ENCODE peak calls at places on chromosomes 2 and 18, in seven cellular contexts. K is stimulated activated CD4-positive, alpha-beta T cell treated with anti-CD3 and anti-CD28 coated beads, TNF-alpha, amount 100 ng/mL, for 24 hours; N is heart right ventricle; U is hepatic stellate cell; F is mucosa of gallbladder; Y is caudate nucleus; X is IMR-90. O is an unnamed sample.

GRCh38 chr18:52319423-52319822 is 20.6 kb upstream of the DCC start:
- DNase-seq in K (no peak), N (no peak), U (no peak), F (no peak), Y (no peak), X (no peak), O (no peak)

GRCh38 chr2:30964334-30964733 is 157.1 kb upstream of the CAPN13 start:
- DNase-seq in K (no peak), N (no peak), U (no peak), F (no peak), Y (no peak), X (no peak), O (no peak)

GRCh38 chr2:179376881-179377280 is 112.2 kb upstream of the SESTD1 start:
- DNase-seq in K (no peak), N (no peak), U (no peak), F (no peak), Y (no peak), X (peak), O (no peak)

GRCh38 chr2:7674606-7675005 is 757.4 kb downstream of the RNF144A start:
- DNase-seq in K (no peak), N (no peak), U (no peak), F (no peak), Y (no peak), X (no peak), O (no peak)

GRCh38 chr2:237253046-237253723 is 160.8 kb downstream of the COL6A3 start:
- DNase-seq in K (no peak), N (no peak), U (no peak), F (no peak), Y (no peak), X (no peak), O (no peak)

GRCh38 chr2:68857446-68857845 is 13.8 kb downstream of the BMP10 start:
- DNase-seq in K (no peak), N (no peak), U (no peak), F (no peak), Y (no peak), X (no peak), O (no peak)

GRCh38 chr2:68837164-68837860 is 33.9 kb downstream of the BMP10 start:
- DNase-seq in K (peak), N (peak), U (no peak), F (peak), Y (no peak), X (peak), O (no peak)

GRCh38 chr18:79947054-79947755 is 4.2 kb downstream of the SLC66A2 start:
- DNase-seq in K (no peak), N (no peak), U (no peak), F (no peak), Y (no peak), X (peak), O (no peak)

GRCh38 chr2:32910883-32911598 is 35.7 kb upstream of the LTBP1 start:
- DNase-seq in K (no peak), N (no peak), U (no peak), F (no peak), Y (no peak), X (no peak), O (no peak)

GRCh38 chr2:75429036-75429435 is 131.7 kb downstream of the EVA1A start:
- DNase-seq in K (no peak), N (no peak), U (no peak), F (no peak), Y (no peak), X (no peak), O (no peak)

GRCh38 chr2:28345619-28346018 is 47.0 kb upstream of the FOSL2 start:
- DNase-seq in K (no peak), N (no peak), U (no peak), F (no peak), Y (no peak), X (no peak), O (no peak)

GRCh38 chr2:108535380-108535677 is 1.1 kb downstream of the LIMS1 start:
- DNase-seq in K (no peak), N (no peak), U (no peak), F (no peak), Y (no peak), X (no peak), O (no peak)

GRCh38 chr2:28638102-28638501 is 113.5 kb upstream of the PPP1CB start:
- DNase-seq in K (no peak), N (no peak), U (no peak), F (no peak), Y (no peak), X (no peak), O (no peak)

GRCh38 chr2:234672498-234673150 is 175.7 kb upstream of the ARL4C start:
- DNase-seq in K (no peak), N (no peak), U (no peak), F (no peak), Y (no peak), X (no peak), O (no peak)

GRCh38 chr2:170221317-170222288 is 43.7 kb downstream of the MYO3B start:
- DNase-seq in K (no peak), N (no peak), U (no peak), F (no peak), Y (no peak), X (peak), O (peak)

GRCh38 chr2:233426619-233427342 is 72.5 kb downstream of the DGKD start:
- DNase-seq in K (peak), N (no peak), U (no peak), F (no peak), Y (no peak), X (peak), O (no peak)

GRCh38 chr2:33298233-33298632 is 178.2 kb upstream of the RASGRP3 start:
- DNase-seq in K (no peak), N (no peak), U (peak), F (no peak), Y (no peak), X (peak), O (no peak)

GRCh38 chr2:60706021-60706420 is 50.0 kb upstream of the PAPOLG start:
- DNase-seq in K (no peak), N (no peak), U (no peak), F (no peak), Y (no peak), X (peak), O (no peak)

GRCh38 chr18:41767960-41768359 is 187.1 kb upstream of the PIK3C3 start:
- DNase-seq in K (no peak), N (no peak), U (no peak), F (peak), Y (no peak), X (peak), O (no peak)

GRCh38 chr2:98607104-98607503 is 1.2 kb downstream of the COA5 start:
- DNase-seq in K (no peak), N (no peak), U (no peak), F (no peak), Y (no peak), X (no peak), O (no peak)

GRCh38 chr2:217835931-217836881 is 166.6 kb downstream of the TNS1 start:
- DNase-seq in K (no peak), N (peak), U (peak), F (peak), Y (no peak), X (peak), O (no peak)

GRCh38 chr18:57437782-57438668 is 2.9 kb downstream of the ONECUT2 start:
- DNase-seq in K (peak), N (no peak), U (peak), F (no peak), Y (peak), X (peak), O (peak)

GRCh38 chr2:200482194-200482593 is 27.7 kb downstream of the KCTD18 start:
- DNase-seq in K (no peak), N (no peak), U (no peak), F (no peak), Y (no peak), X (no peak), O (no peak)

GRCh38 chr18:35585608-35586007 is 4.1 kb downstream of the GALNT1 start:
- DNase-seq in K (no peak), N (no peak), U (no peak), F (no peak), Y (no peak), X (no peak), O (no peak)

GRCh38 chr2:110777531-110778311 is 45.3 kb downstream of the ACOXL start:
- DNase-seq in K (no peak), N (no peak), U (no peak), F (no peak), Y (no peak), X (no peak), O (no peak)

GRCh38 chr2:83234291-83234690 is 1224.8 kb downstream of the SUCLG1 start:
- DNase-seq in K (no peak), N (no peak), U (no peak), F (no peak), Y (no peak), X (no peak), O (no peak)

GRCh38 chr2:236748801-236749200 is 179.2 kb downstream of the ACKR3 start:
- DNase-seq in K (no peak), N (peak), U (no peak), F (no peak), Y (no peak), X (no peak), O (no peak)

GRCh38 chr2:216735661-216736060 is 40.3 kb upstream of the IGFBP5 start:
- DNase-seq in K (no peak), N (no peak), U (no peak), F (no peak), Y (no peak), X (no peak), O (no peak)

GRCh38 chr2:223856584-223856983 is 19.2 kb upstream of the AP1S3 start:
- DNase-seq in K (no peak), N (no peak), U (no peak), F (no peak), Y (no peak), X (no peak), O (no peak)

GRCh38 chr18:79507076-79507545 is 111.4 kb downstream of the NFATC1 start:
- DNase-seq in K (no peak), N (peak), U (peak), F (no peak), Y (peak), X (no peak), O (no peak)

GRCh38 chr18:9304388-9305070 is 30.0 kb upstream of the TWSG1 start:
- DNase-seq in K (no peak), N (no peak), U (no peak), F (no peak), Y (no peak), X (no peak), O (no peak)

GRCh38 chr2:98867539-98868309 is 68.3 kb downstream of the CRACDL start:
- DNase-seq in K (no peak), N (no peak), U (no peak), F (no peak), Y (no peak), X (peak), O (no peak)

GRCh38 chr18:78696698-78697435 is 282.8 kb upstream of the SALL3 start:
- DNase-seq in K (no peak), N (no peak), U (no peak), F (no peak), Y (no peak), X (no peak), O (no peak)

GRCh38 chr18:48354746-48355260 is 54.4 kb downstream of the ZBTB7C start:
- DNase-seq in K (no peak), N (no peak), U (no peak), F (no peak), Y (no peak), X (no peak), O (no peak)

GRCh38 chr18:63421514-63421913 is 762 bp downstream of the VPS4B start:
- DNase-seq in K (no peak), N (no peak), U (no peak), F (no peak), Y (no peak), X (no peak), O (no peak)

GRCh38 chr2:30234180-30234971 is 3.0 kb downstream of the LBH start:
- DNase-seq in K (peak), N (no peak), U (peak), F (peak), Y (no peak), X (peak), O (no peak)